ENCODE peak calls at places on chromosomes 1 and 21, in five cellular contexts. D, M, S, O and A are unnamed samples.

GRCh38 chr1:245153645-245154428 is 948 bp upstream of the KIF26B start:
- DNase-seq in O (peak; percentile 44), S (no peak), D (peak; percentile 19), M (no peak), A (no peak)

GRCh38 chr1:206772228-206773002 is at the start of gene IL10:
- DNase-seq in O (no peak), D (no peak), S (peak; percentile 24), M (peak; percentile 58), A (no peak)

GRCh38 chr1:163877016-163877415 is 555.3 kb downstream of the NUF2 start:
- DNase-seq in O (no peak), M (no peak), D (no peak), S (no peak), A (no peak)

GRCh38 chr21:26438976-26439375 is 134.1 kb downstream of the CYYR1 start:
- DNase-seq in M (no peak), O (no peak), S (no peak), D (peak; percentile 7), A (no peak)

GRCh38 chr1:10693497-10694273 is 102.8 kb downstream of the CASZ1 start:
- DNase-seq in D (peak; percentile 41), M (peak; percentile 76), O (peak; percentile 70), S (no peak), A (no peak)

GRCh38 chr1:5348732-5349465 is 643.3 kb downstream of the NPHP4 start:
- DNase-seq in M (no peak), S (no peak), O (no peak), D (no peak), A (no peak)

GRCh38 chr1:149977345-149977744 is 33.2 kb downstream of the OTUD7B start:
- DNase-seq in O (no peak), D (no peak), S (no peak), M (no peak), A (no peak)

GRCh38 chr1:70518106-70518505 is 107.0 kb downstream of the CTH start:
- DNase-seq in S (no peak), O (no peak), M (no peak), D (no peak), A (no peak)

GRCh38 chr1:175548774-175549173 is 194.6 kb downstream of the TNR start:
- DNase-seq in D (peak; percentile 94), O (no peak), S (no peak), M (no peak), A (no peak)

GRCh38 chr1:181711858-181712257 is 228.5 kb downstream of the CACNA1E start:
- DNase-seq in M (no peak), D (no peak), S (no peak), O (no peak), A (no peak)

GRCh38 chr1:2255420-2256369 is 27.6 kb downstream of the SKI start:
- DNase-seq in D (peak; percentile 69), O (no peak), S (no peak), M (peak; percentile 79), A (no peak)

GRCh38 chr1:209875510-209875909 is 47.7 kb downstream of the UTP25 start:
- DNase-seq in M (no peak), S (no peak), O (peak; percentile 46), D (peak; percentile 51), A (peak; percentile 41)

GRCh38 chr1:238252033-238252802 is 361.5 kb upstream of the ZP4 start:
- DNase-seq in M (peak; percentile 85), D (no peak), S (peak; percentile 41), O (peak; percentile 73), A (peak; percentile 85)

GRCh38 chr1:11797525-11798216 is 8.1 kb downstream of the MTHFR start:
- DNase-seq in D (peak; percentile 99), S (peak; percentile 77), O (no peak), M (no peak), A (no peak)

GRCh38 chr1:91499904-91500755 is 521 bp upstream of the CDC7 start:
- DNase-seq in M (no peak), S (no peak), D (no peak), O (no peak), A (no peak)

GRCh38 chr21:46001821-46002681 is 20.5 kb downstream of the COL6A1 start:
- DNase-seq in S (peak; percentile 19), O (no peak), D (no peak), M (peak; percentile 41), A (no peak)

GRCh38 chr1:17189632-17190525 is 15.0 kb upstream of the PADI1 start:
- DNase-seq in M (peak; percentile 29), S (no peak), D (no peak), O (no peak), A (no peak)

GRCh38 chr1:36858553-36858952 is 175.8 kb downstream of the GRIK3 start:
- DNase-seq in M (no peak), D (no peak), S (no peak), O (no peak), A (no peak)

GRCh38 chr1:101323530-101323929 is 86.7 kb downstream of the S1PR1 start:
- DNase-seq in O (no peak), D (no peak), M (no peak), S (no peak), A (no peak)

GRCh38 chr1:9331016-9331415 is 38.3 kb downstream of the SPSB1 start:
- DNase-seq in S (no peak), D (no peak), M (peak; percentile 82), O (no peak), A (no peak)

GRCh38 chr1:221759436-221759835 is 17.5 kb upstream of the DUSP10 start:
- DNase-seq in D (peak; percentile 75), M (no peak), S (no peak), O (no peak), A (no peak)

GRCh38 chr1:119228318-119228717 is 87.9 kb upstream of the WARS2 start:
- DNase-seq in S (no peak), D (no peak), M (no peak), O (peak; percentile 31), A (no peak)

GRCh38 chr1:200323856-200324400 is 85.9 kb downstream of the ZNF281 start:
- DNase-seq in S (no peak), O (no peak), D (no peak), M (no peak), A (no peak)

GRCh38 chr1:152873495-152873894 is 4.6 kb upstream of the SMCP start:
- DNase-seq in O (no peak), M (no peak), S (no peak), D (no peak), A (no peak)

GRCh38 chr1:169885207-169885606 is 8.5 kb downstream of the SCYL3 start:
- DNase-seq in O (no peak), D (no peak), M (no peak), S (no peak), A (no peak)

GRCh38 chr1:66523502-66523901 is 10.5 kb upstream of the SGIP1 start:
- DNase-seq in M (no peak), S (no peak), O (no peak), D (no peak), A (no peak)

GRCh38 chr1:115330480-115331013 is 7.5 kb downstream of the NGF start:
- DNase-seq in O (peak; percentile 22), S (no peak), M (no peak), D (no peak), A (no peak)

GRCh38 chr1:6239950-6240768 is 3.8 kb upstream of the HES3 start:
- DNase-seq in D (no peak), O (peak; percentile 40), M (no peak), S (no peak), A (no peak)

GRCh38 chr1:77400781-77401180 is 119.0 kb downstream of the AK5 start:
- DNase-seq in S (no peak), D (no peak), M (no peak), O (no peak), A (no peak)

GRCh38 chr1:84286071-84286470 is 15.4 kb upstream of the SAMD13 start:
- DNase-seq in M (no peak), D (no peak), O (no peak), S (no peak), A (no peak)

GRCh38 chr1:13759072-13759471 is 59.1 kb downstream of the PRDM2 start:
- DNase-seq in D (no peak), S (no peak), O (peak; percentile 66), M (no peak), A (no peak)

GRCh38 chr21:8990326-8991087 is 1530.9 kb upstream of the TPTE start:
- DNase-seq in D (no peak), M (no peak), O (no peak), S (no peak), A (no peak)

GRCh38 chr21:8989883-8990325 is 1531.5 kb upstream of the TPTE start:
- DNase-seq in O (no peak), D (peak; percentile 15), M (no peak), S (no peak), A (no peak)

GRCh38 chr21:8991968-8992621 is 1529.3 kb upstream of the TPTE start:
- DNase-seq in O (no peak), S (no peak), M (no peak), D (no peak), A (no peak)

GRCh38 chr21:8992731-8993174 is 1528.6 kb upstream of the TPTE start:
- DNase-seq in O (no peak), S (no peak), D (peak; percentile 17), M (no peak), A (no peak)

DNA sequence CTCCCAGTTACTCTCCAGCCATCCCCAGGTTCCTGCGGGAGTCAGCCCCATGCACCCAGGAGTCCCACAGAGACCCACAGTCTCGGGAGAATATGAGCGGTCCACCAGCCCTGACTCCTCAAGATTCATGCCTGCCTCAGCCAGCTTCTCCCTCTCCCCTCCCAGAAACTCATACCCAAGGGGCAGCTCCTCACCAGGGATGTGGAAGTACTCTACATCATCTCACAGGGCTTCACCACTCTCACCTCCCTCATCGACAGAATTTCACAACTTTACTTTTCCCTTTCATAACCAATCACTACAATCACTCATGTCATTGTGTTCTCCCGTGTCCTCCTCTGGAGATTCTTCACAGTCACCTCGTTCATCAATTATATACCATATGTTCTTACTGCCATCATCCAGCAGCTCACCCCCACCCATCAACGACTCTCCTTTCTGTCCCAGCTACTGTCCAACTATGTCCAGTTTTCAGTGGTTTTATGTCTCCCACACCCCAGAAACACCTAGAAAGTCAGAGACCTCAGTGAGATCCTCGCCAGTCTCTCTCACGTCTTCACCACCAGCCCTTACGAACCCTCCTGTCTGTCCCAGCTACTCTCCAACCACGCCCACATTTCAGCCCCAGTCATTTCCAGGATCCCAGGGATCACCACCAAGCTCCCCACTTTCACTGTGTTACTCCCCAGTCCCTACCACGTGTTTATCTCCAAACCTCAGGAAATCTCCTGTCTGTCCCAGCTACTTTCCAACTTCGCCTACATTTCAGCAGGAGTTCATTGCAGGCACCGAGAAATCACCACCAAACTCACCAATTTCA is 1530.1 kb upstream of the TPTE start:
- DNase-seq in O (no peak), D (peak; percentile 9), M (no peak), S (no peak), A (no peak)
- H3K9me3 ChIP-seq in O (peaks cover 24% of the 10 kb centered on the region), D (peaks cover 37% of the 10 kb centered on the region), M (no peaks in the 10 kb centered on the region), S (peaks cover 14% of the 10 kb centered on the region), A (peaks cover 9% of the 10 kb centered on the region)

GRCh38 chr1:46166521-46167462 is 8.1 kb upstream of the TSPAN1 start:
- DNase-seq in O (no peak), D (peak; percentile 37), M (peak; percentile 78), S (peak; percentile 68), A (no peak)
- H3K4me3 ChIP-seq in O (peak overlapping the region; percentile 4), D (peak overlapping the region; percentile 41), M (peak overlapping the region; percentile 52), S (peak overlapping the region; percentile 66), A (no peak overlapping the region)

GRCh38 chr1:72557446-72558049 is 275.2 kb upstream of the NEGR1 start:
- DNase-seq in M (no peak), S (no peak), O (peak; percentile 28), D (peak; percentile 55), A (peak; percentile 23)
- TF ChIP-seq CTCF in M (no peak), S (peak; percentile 57), O (peak; percentile 31), D (peak; percentile 47), A (peak; percentile 51)

GRCh38 chr1:208724079-208724478 is 479.9 kb upstream of the PLXNA2 start:
- DNase-seq in M (no peak), S (no peak), D (no peak), O (no peak), A (no peak)
- H3K9me3 ChIP-seq in M (no peaks in the 10 kb centered on the region), S (peaks cover 46% of the 10 kb centered on the region), D (no peaks in the 10 kb centered on the region), O (no peaks in the 10 kb centered on the region), A (peaks cover 4% of the 10 kb centered on the region)

GRCh38 chr1:167474191-167474641 is 44.1 kb downstream of the CD247 start:
- DNase-seq in S (no peak), M (peak; percentile 34), D (no peak), O (no peak), A (peak; percentile 24)
- H3K4me3 ChIP-seq in S (no peak overlapping the region), M (no peak overlapping the region), D (no peak overlapping the region), O (no peak overlapping the region), A (no peak overlapping the region)